ENCODE peak calls at places on chromosome 3, in five cellular contexts. C, G, T, E and W are unnamed samples.

GRCh38 chr3:5250467-5251195 is 63.1 kb downstream of the EDEM1 start:
- DNase-seq in E (no peak), G (peak; percentile 38), T (peak; percentile 37), C (no peak), W (no peak)

GRCh38 chr3:186942168-186942567 is 11.8 kb downstream of the ST6GAL1 start:
- DNase-seq in E (no peak), G (no peak), C (no peak), T (no peak), W (no peak)

GRCh38 chr3:183857863-183858262 is 26.8 kb downstream of the PARL start:
- DNase-seq in C (no peak), G (no peak), T (no peak), E (no peak), W (no peak)

GRCh38 chr3:184022323-184022722 is 4.6 kb upstream of the ABCC5 start:
- DNase-seq in T (no peak), G (no peak), E (no peak), C (no peak), W (no peak)

GRCh38 chr3:11143476-11143875 is 10.8 kb upstream of the HRH1 start:
- DNase-seq in C (no peak), T (no peak), E (peak; percentile 64), G (no peak), W (no peak)

GRCh38 chr3:40317061-40317676 is 7.7 kb downstream of the EIF1B start:
- DNase-seq in G (peak; percentile 53), C (no peak), E (peak; percentile 71), T (peak; percentile 65), W (peak; percentile 26)

GRCh38 chr3:54591157-54591556 is 336.7 kb downstream of the LRTM1 start:
- DNase-seq in C (no peak), E (no peak), T (no peak), G (no peak), W (no peak)

GRCh38 chr3:150779402-150779858 is 16.5 kb upstream of the SIAH2 start:
- DNase-seq in T (peak; percentile 35), E (no peak), C (no peak), G (no peak), W (no peak)

GRCh38 chr3:142118911-142119310 is 30.4 kb downstream of the TFDP2 start:
- DNase-seq in E (no peak), C (no peak), G (no peak), T (no peak), W (no peak)

GRCh38 chr3:181253796-181254195 is 264.3 kb upstream of the DNAJC19 start:
- DNase-seq in C (no peak), G (no peak), T (peak; percentile 9), E (no peak), W (no peak)

GRCh38 chr3:148863297-148863696 is 1.8 kb upstream of the CPA3 start:
- DNase-seq in T (no peak), C (no peak), G (no peak), E (no peak), W (no peak)

GRCh38 chr3:120172070-120172469 is 77.8 kb upstream of the GSK3B start:
- DNase-seq in C (peak; percentile 22), E (peak; percentile 79), T (no peak), G (peak; percentile 14), W (no peak)

GRCh38 chr3:188385295-188385694 is 231.3 kb downstream of the LPP start:
- DNase-seq in C (no peak), E (no peak), G (no peak), T (no peak), W (no peak)

GRCh38 chr3:9302425-9303181 is 53.2 kb upstream of the SRGAP3 start:
- DNase-seq in T (peak; percentile 88), E (peak; percentile 71), C (peak; percentile 85), G (peak; percentile 79), W (peak; percentile 94)

GRCh38 chr3:99248913-99249312 is 347.4 kb upstream of the DCBLD2 start:
- DNase-seq in G (no peak), C (no peak), E (no peak), T (no peak), W (no peak)

GRCh38 chr3:11808231-11808630 is 38.5 kb downstream of the TAMM41 start:
- DNase-seq in T (no peak), G (peak; percentile 25), C (no peak), E (peak; percentile 29), W (no peak)

GRCh38 chr3:68206524-68207117 is 552.2 kb upstream of the SUCLG2 start:
- DNase-seq in G (no peak), T (no peak), E (no peak), C (no peak), W (no peak)

GRCh38 chr3:113953677-113954076 is 5.9 kb downstream of the ZDHHC23 start:
- DNase-seq in T (no peak), G (no peak), E (no peak), C (no peak), W (no peak)

GRCh38 chr3:16183601-16184270 is 9.3 kb downstream of the GALNT15 start:
- DNase-seq in E (peak; percentile 98), C (peak; percentile 39), G (no peak), T (no peak), W (no peak)

GRCh38 chr3:17810759-17811158 is 68.3 kb upstream of the TBC1D5 start:
- DNase-seq in G (no peak), E (peak; percentile 37), T (no peak), C (no peak), W (no peak)

GRCh38 chr3:45509768-45510129 is 84.8 kb upstream of the LIMD1 start:
- DNase-seq in G (no peak), T (no peak), C (no peak), E (no peak), W (no peak)

GRCh38 chr3:32399030-32399620 is 7.5 kb downstream of the CMTM7 start:
- DNase-seq in T (peak; percentile 52), C (no peak), G (peak; percentile 58), E (peak; percentile 60), W (no peak)

GRCh38 chr3:194985031-194985578 is 285.9 kb downstream of the XXYLT1 start:
- DNase-seq in G (peak; percentile 77), T (no peak), C (peak; percentile 54), E (peak; percentile 47), W (peak; percentile 40)

GRCh38 chr3:192819001-192819569 is 91.7 kb upstream of the FGF12 start:
- DNase-seq in C (no peak), E (peak; percentile 88), G (no peak), T (no peak), W (peak; percentile 54)

GRCh38 chr3:150764607-150765366 is 1.8 kb upstream of the SIAH2 start:
- DNase-seq in G (no peak), C (no peak), T (no peak), E (no peak), W (no peak)

DNA sequence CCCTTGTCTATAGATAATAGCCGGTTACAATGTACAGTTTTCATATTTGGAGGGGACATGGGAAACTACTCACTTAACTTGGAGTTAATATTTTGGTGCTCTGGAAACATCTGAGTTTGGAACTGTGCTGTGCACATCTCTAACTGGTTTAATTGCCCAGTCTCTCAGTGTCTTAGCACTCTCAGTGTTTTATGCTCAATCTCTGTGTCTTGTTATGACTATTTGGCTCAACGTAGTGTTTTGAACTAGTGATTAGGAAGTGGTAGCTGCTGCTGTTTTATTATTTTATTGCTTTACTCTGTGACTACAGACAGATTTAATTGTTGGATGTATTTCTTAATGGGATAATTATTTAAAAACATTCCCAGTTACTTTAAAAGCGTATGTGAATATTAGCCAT is 17.0 kb downstream of the FNDC3B start:
- DNase-seq in T (no peak), C (no peak), E (no peak), G (no peak), W (no peak)
- H3K4me1 ChIP-seq in T (peaks cover 32% of the 10 kb centered on the region), C (peaks cover 6% of the 10 kb centered on the region), E (peaks cover 17% of the 10 kb centered on the region), G (peaks cover 4% of the 10 kb centered on the region), W (peaks cover 4% of the 10 kb centered on the region)

GRCh38 chr3:13513913-13514517 is 33.9 kb downstream of the HDAC11 start:
- DNase-seq in T (no peak), C (no peak), E (no peak), G (no peak), W (no peak)
- H3K27ac ChIP-seq in T (no peak overlapping the region), C (peak overlapping the region; percentile 76), E (no peak overlapping the region), G (no peak overlapping the region), W (peak overlapping the region; percentile 8)

GRCh38 chr3:160562952-160563351 is 2.4 kb downstream of the KPNA4 start:
- DNase-seq in T (no peak), G (no peak), E (no peak), C (no peak), W (no peak)
- H3K4me3 ChIP-seq in T (peak overlapping the region; percentile 86), G (no peak overlapping the region), E (no peak overlapping the region), C (no peak overlapping the region), W (peak overlapping the region; percentile 79)

DNA sequence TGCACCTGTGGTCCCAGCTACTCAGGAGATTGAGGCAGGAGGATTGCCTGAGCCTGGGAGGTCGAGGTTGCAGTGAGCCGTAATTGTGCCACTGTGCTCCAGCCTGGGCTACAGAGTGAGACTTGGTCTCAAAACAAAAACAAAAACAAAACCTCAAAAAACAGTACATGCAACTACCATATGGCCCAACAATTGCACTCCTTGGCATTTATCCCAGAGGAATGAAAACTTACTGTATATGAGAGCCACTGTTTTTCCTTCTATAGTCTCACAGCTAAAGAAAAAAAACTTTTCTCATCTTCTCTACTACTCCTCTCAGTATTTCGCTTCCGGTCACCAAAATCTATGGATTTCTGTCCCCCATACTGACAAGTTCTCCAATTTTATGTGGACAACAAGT is 84.3 kb downstream of the FLNB start:
- DNase-seq in T (no peak), E (peak; percentile 21), G (no peak), C (no peak), W (no peak)
- H3K4me1 ChIP-seq in T (no peaks in the 10 kb centered on the region), E (no peaks in the 10 kb centered on the region), G (no peaks in the 10 kb centered on the region), C (no peaks in the 10 kb centered on the region), W (no peaks in the 10 kb centered on the region)

DNA sequence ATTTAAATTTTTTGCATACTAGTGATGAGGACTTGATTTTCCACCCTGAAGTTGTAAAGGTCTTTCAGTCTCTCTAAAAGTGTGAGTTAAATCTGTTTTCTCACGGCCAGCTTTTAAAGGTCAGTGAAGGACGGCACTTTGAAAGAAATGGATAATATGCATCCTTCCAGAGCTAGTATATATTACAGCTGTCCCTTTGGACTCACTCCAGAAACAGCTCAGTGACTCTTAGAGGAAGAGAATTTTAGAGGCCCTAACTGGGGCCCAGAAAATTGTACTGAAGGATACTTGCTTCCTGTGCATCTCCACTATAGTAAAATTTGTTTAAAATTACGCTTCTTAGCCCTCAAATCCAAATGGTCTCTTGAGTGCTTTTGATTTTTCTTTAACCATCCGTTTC is 41.6 kb downstream of the PIK3CA start:
- DNase-seq in G (no peak), T (no peak), C (no peak), E (peak; percentile 84), W (no peak)
- H3K27ac ChIP-seq in G (no peak overlapping the region), T (no peak overlapping the region), C (no peak overlapping the region), E (no peak overlapping the region), W (no peak overlapping the region)